ENCODE peak calls at places on chromosomes 2 and 18, in five cellular contexts. B, V, M, W and S are unnamed samples.

GRCh38 chr2:112494839-112495238 is 12.9 kb downstream of the TTL start:
- DNase-seq in V (no peak), W (no peak), B (no peak), M (no peak), S (no peak)

GRCh38 chr2:24021122-24021998 is 11.5 kb downstream of the MFSD2B start:
- DNase-seq in M (peak; percentile 68), V (no peak), W (peak; percentile 38), B (no peak), S (no peak)

GRCh38 chr2:178409261-178409660 is 41.7 kb downstream of the PRKRA start:
- DNase-seq in B (no peak), V (no peak), M (no peak), W (no peak), S (no peak)

GRCh38 chr2:174585111-174585510 is 12.5 kb downstream of the WIPF1 start:
- DNase-seq in M (no peak), B (no peak), V (no peak), W (peak; percentile 26), S (no peak)

GRCh38 chr2:172775319-172775718 is 39.7 kb downstream of the RAPGEF4 start:
- DNase-seq in B (no peak), V (no peak), W (no peak), M (no peak), S (no peak)

GRCh38 chr2:191167766-191168165 is 17.0 kb upstream of the STAT4 start:
- DNase-seq in W (peak; percentile 94), B (peak; percentile 94), V (peak; percentile 64), M (no peak), S (no peak)

GRCh38 chr2:222268311-222268980 is 30.4 kb downstream of the PAX3 start:
- DNase-seq in B (no peak), M (no peak), V (peak; percentile 46), W (peak; percentile 65), S (no peak)

GRCh38 chr2:217899231-217900009 is 103.4 kb downstream of the TNS1 start:
- DNase-seq in W (peak; percentile 92), B (peak; percentile 90), V (peak; percentile 67), M (peak; percentile 92), S (peak; percentile 68)

GRCh38 chr2:103484906-103485305 is 723.1 kb downstream of the TMEM182 start:
- DNase-seq in B (no peak), W (no peak), V (no peak), M (no peak), S (no peak)

GRCh38 chr2:239050252-239050649 is 202.4 kb downstream of the TWIST2 start:
- DNase-seq in V (no peak), M (no peak), B (no peak), W (no peak), S (no peak)

GRCh38 chr2:101796825-101797600 is 99.5 kb downstream of the MAP4K4 start:
- DNase-seq in W (no peak), V (no peak), B (no peak), M (no peak), S (no peak)

GRCh38 chr2:84741182-84741822 is 139.6 kb downstream of the TRABD2A start:
- DNase-seq in V (peak; percentile 13), M (peak; percentile 85), W (peak; percentile 73), B (peak; percentile 38), S (no peak)

GRCh38 chr2:54657664-54658083 is 65.8 kb upstream of the EML6 start:
- DNase-seq in M (peak; percentile 63), V (peak; percentile 50), W (peak; percentile 61), B (peak; percentile 56), S (no peak)

GRCh38 chr2:68320118-68320641 is 431 bp upstream of the CNRIP1 start:
- DNase-seq in V (no peak), W (peak; percentile 31), M (peak; percentile 69), B (no peak), S (peak; percentile 24)

GRCh38 chr2:232438951-232439757 is 16.8 kb upstream of the ALPI start:
- DNase-seq in B (peak; percentile 23), M (no peak), W (peak; percentile 54), V (no peak), S (no peak)

GRCh38 chr2:84126084-84126483 is 333.0 kb downstream of the SUCLG1 start:
- DNase-seq in M (no peak), B (no peak), W (no peak), V (no peak), S (no peak)

GRCh38 chr2:229081411-229081810 is 189.7 kb downstream of the PID1 start:
- DNase-seq in W (peak; percentile 81), V (no peak), B (no peak), M (peak; percentile 11), S (no peak)

GRCh38 chr18:67421666-67422065 is 94.9 kb downstream of the DSEL start:
- DNase-seq in B (peak; percentile 19), W (no peak), V (peak; percentile 42), M (no peak), S (no peak)

GRCh38 chr18:67417864-67418523 is 98.5 kb downstream of the DSEL start:
- DNase-seq in V (peak; percentile 54), W (peak; percentile 48), M (no peak), B (peak; percentile 61), S (no peak)
- H3K4me3 ChIP-seq in V (no peak overlapping the region), W (no peak overlapping the region), M (no peak overlapping the region), B (no peak overlapping the region), S (no peak overlapping the region)

DNA sequence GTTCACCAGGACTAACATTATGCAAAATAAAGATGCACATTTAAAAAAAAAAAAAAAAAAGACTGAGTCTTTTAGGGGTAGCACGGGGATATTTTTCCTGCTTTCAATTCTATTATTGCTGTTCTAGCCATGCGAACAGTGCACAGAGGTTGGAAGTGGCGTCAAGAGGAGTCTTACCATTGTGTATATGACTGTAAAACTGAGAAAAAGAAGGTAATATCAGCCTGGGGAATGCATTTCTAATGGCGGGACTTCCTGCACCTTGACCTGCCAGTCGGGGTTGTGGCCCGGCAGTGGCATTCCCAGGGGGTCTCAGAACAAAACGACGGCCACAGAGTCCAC is 48.5 kb upstream of the ATP6V1B1 start:
- DNase-seq in M (no peak), B (no peak), V (no peak), W (no peak), S (no peak)
- H3K4me3 ChIP-seq in M (no peak overlapping the region), B (peak overlapping the region; percentile 30), V (no peak overlapping the region), W (peak overlapping the region; percentile 5), S (peak overlapping the region; percentile 38)

DNA sequence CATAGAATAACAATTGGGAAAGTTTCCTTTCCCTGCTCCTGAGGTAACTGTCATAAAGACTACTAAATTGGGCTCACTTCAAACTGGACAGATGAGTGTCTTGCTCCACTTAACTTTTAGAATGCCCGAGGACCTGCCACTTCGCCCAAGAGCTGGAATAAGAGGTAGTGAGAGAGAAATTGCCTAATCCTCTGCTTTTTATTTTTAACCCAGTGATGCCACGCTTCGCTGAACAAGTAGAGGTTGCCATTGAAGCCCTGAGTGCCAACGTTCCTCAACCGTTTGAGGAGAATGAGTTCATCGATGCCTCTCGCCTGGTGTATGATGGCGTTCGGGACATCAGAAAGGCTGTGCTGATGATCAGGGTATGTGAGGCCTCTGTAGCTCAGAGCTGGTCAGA is 269.4 kb upstream of the LRRTM1 start:
- DNase-seq in V (no peak), W (no peak), M (no peak), B (no peak), S (no peak)
- H3K4me3 ChIP-seq in V (no peak overlapping the region), W (no peak overlapping the region), M (no peak overlapping the region), B (no peak overlapping the region), S (no peak overlapping the region)

GRCh38 chr2:95025406-95026319 is at the start of gene MAL:
- DNase-seq in M (peak; percentile 52), V (no peak), W (peak; percentile 28), B (peak; percentile 19), S (no peak)

GRCh38 chr2:95024306-95024880 is 1.1 kb upstream of the MAL start:
- DNase-seq in B (no peak), W (no peak), V (no peak), M (no peak), S (no peak)

GRCh38 chr2:95024960-95025405 is 525 bp upstream of the MAL start:
- DNase-seq in B (no peak), W (peak; percentile 28), V (no peak), M (no peak), S (no peak)

GRCh38 chr2:95027369-95027720 is 1.8 kb downstream of the MAL start:
- DNase-seq in M (no peak), W (no peak), V (no peak), B (no peak), S (no peak)

GRCh38 chr2:95026471-95027368 is 1.2 kb downstream of the MAL start:
- DNase-seq in M (peak; percentile 46), W (no peak), B (no peak), V (no peak), S (no peak)
- H3K4me3 ChIP-seq in M (no peak overlapping the region), W (no peak overlapping the region), B (peak overlapping the region; percentile 38), V (no peak overlapping the region), S (peak overlapping the region; percentile 30)

GRCh38 chr2:73987109-73987947 is 2.6 kb downstream of the TET3 start:
- DNase-seq in B (peak; percentile 60), M (no peak), W (peak; percentile 86), V (peak; percentile 56), S (no peak)
- H3K4me3 ChIP-seq in B (no peak overlapping the region), M (no peak overlapping the region), W (no peak overlapping the region), V (no peak overlapping the region), S (peak overlapping the region; percentile 7)

GRCh38 chr18:58865009-58865345 is 300 bp downstream of the ZNF532 start:
- DNase-seq in M (no peak), V (no peak), W (no peak), B (no peak), S (no peak)

GRCh38 chr18:58863539-58864145 is 1.0 kb upstream of the ZNF532 start:
- DNase-seq in M (no peak), W (peak; percentile 72), V (no peak), B (peak; percentile 61), S (peak; percentile 32)

GRCh38 chr18:58866261-58867232 is 1.9 kb downstream of the ZNF532 start:
- DNase-seq in V (no peak), M (no peak), W (peak; percentile 46), B (no peak), S (no peak)

GRCh38 chr18:58867281-58867961 is 2.7 kb downstream of the ZNF532 start:
- DNase-seq in W (peak; percentile 42), M (peak; percentile 98), V (peak; percentile 52), B (no peak), S (no peak)

DNA sequence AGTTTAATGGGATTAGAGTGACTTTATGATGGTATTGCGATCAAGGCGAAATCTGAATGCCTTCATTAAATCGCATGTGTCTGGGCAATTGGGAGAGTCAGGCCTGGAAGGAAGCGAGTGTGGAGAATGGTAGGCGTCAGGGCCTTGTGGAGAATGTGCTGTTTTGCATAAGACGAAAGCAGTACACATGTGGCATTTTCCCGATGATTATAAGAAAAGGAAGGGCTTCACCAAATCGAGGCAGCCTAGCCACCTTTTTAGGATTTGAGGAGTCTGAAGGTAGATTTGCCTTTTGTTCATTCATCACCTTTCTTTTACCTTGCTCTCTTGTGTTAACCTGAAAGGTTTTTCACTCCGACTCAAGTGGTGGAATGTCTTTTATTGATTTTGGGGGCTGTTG is 1.0 kb downstream of the ZNF532 start:
- DNase-seq in B (no peak), M (no peak), V (no peak), W (peak; percentile 59), S (no peak)
- H3K4me3 ChIP-seq in B (peak overlapping the region; percentile 26), M (no peak overlapping the region), V (peak overlapping the region; percentile 7), W (peak overlapping the region; percentile 35), S (peak overlapping the region; percentile 19)